ENCODE peak calls at places on chromosomes 11 and 22, in nine cellular contexts. B is psoas muscle; I is CD8-positive, alpha-beta memory T cell; V is skeletal muscle cell; H is spleen; X is fibroblast of mammary gland; M is pancreas; K is transverse colon; Q is AG09309. O is an unnamed sample.

GRCh38 chr11:80155412-80156017 is 714.7 kb upstream of the TENM4 start:
- DNase-seq in V (no peak), K (no peak), I (no peak), B (no peak), Q (no peak), H (no peak), X (peak; percentile 37), M (no peak), O (no peak)

GRCh38 chr11:66335531-66336233 is 552 bp downstream of the RIN1 start:
- DNase-seq in X (peak; percentile 69), I (no peak), B (peak; percentile 47), M (no peak), V (no peak), Q (no peak), K (no peak), H (peak; percentile 80), O (no peak)

GRCh38 chr11:443542-444199 is 1.9 kb upstream of the ANO9 start:
- DNase-seq in Q (no peak), V (no peak), X (peak; percentile 65), I (no peak), B (no peak), H (no peak), M (no peak), K (no peak), O (peak; percentile 53)

GRCh38 chr11:15651782-15652181 is 537.1 kb downstream of the INSC start:
- DNase-seq in X (no peak), H (no peak), M (no peak), V (no peak), Q (no peak), I (no peak), K (no peak), B (no peak), O (no peak)

GRCh38 chr11:69374110-69374981 is 80.4 kb downstream of the MYEOV start:
- DNase-seq in H (peak; percentile 68), B (no peak), V (no peak), Q (no peak), X (no peak), K (peak; percentile 73), M (peak; percentile 8), I (no peak), O (peak; percentile 74)

GRCh38 chr11:67646535-67647336 is 3.8 kb downstream of the ACY3 start:
- DNase-seq in I (peak; percentile 25), V (no peak), Q (no peak), H (peak; percentile 93), B (no peak), X (no peak), K (peak; percentile 79), M (no peak), O (peak; percentile 66)

GRCh38 chr11:1574256-1575242 is 2.5 kb upstream of the DUSP8 start:
- DNase-seq in Q (no peak), K (peak; percentile 77), B (no peak), X (peak; percentile 17), V (no peak), I (peak; percentile 64), H (peak; percentile 91), M (no peak), O (peak; percentile 82)

GRCh38 chr11:44775366-44776356 is 48.9 kb downstream of the TSPAN18 start:
- DNase-seq in Q (no peak), X (peak; percentile 47), M (peak; percentile 38), B (peak; percentile 48), V (no peak), K (peak; percentile 66), I (peak; percentile 40), H (peak; percentile 75), O (peak; percentile 64)

GRCh38 chr22:29145321-29146072 is 60.2 kb upstream of the EMID1 start:
- DNase-seq in Q (no peak), K (no peak), X (no peak), H (peak; percentile 79), I (no peak), M (no peak), B (peak; percentile 73), V (no peak), O (no peak)

GRCh38 chr11:35305670-35306382 is 113.5 kb downstream of the SLC1A2 start:
- DNase-seq in X (peak; percentile 48), H (no peak), Q (no peak), K (peak; percentile 37), I (peak; percentile 60), V (no peak), M (no peak), B (no peak), O (peak; percentile 45)

GRCh38 chr11:708511-708910 is 2.5 kb downstream of the EPS8L2 start:
- DNase-seq in H (no peak), V (no peak), B (no peak), I (no peak), X (no peak), K (no peak), M (no peak), Q (no peak), O (no peak)

DNA sequence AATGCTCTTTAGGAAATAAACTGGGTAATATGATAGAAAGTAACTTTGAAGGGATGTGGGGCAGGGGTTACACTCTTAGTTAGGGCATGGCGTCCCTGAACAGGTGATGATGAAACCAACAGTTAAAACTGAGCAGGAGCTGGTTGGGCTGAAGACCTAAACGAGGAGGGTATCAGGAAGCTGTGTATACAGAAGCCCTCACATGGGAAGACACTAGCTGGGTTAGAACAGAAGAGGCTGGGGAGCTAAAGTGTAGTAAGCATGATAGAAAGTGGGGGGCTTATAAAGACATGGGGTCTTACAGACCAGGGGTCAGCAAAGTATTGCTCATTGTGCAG is 5.2 kb upstream of the CRTAM start:
- DNase-seq in X (no peak), H (no peak), I (no peak), B (no peak), K (no peak), V (no peak), M (no peak), Q (no peak), O (no peak)
- H3K4me3 ChIP-seq in X (no peak overlapping the region), H (no peak overlapping the region), I (no peak overlapping the region), B (no peak overlapping the region), K (no peak overlapping the region), V (no peak overlapping the region), M (no peak overlapping the region), Q (no peak overlapping the region), O (no peak overlapping the region)

GRCh38 chr11:33388793-33389525 is 131.8 kb downstream of the HIPK3 start:
- DNase-seq in M (no peak), V (no peak), K (no peak), I (no peak), H (no peak), B (no peak), X (no peak), Q (no peak), O (no peak)

GRCh38 chr11:33394431-33395109 is 137.4 kb downstream of the HIPK3 start:
- DNase-seq in K (no peak), X (no peak), Q (no peak), H (no peak), M (no peak), B (no peak), V (no peak), I (no peak), O (no peak)

GRCh38 chr11:33391893-33392251 is 134.7 kb downstream of the HIPK3 start:
- DNase-seq in X (no peak), H (no peak), B (no peak), Q (no peak), V (no peak), I (no peak), K (no peak), M (no peak), O (no peak)

GRCh38 chr11:33389635-33390034 is 132.5 kb downstream of the HIPK3 start:
- DNase-seq in B (no peak), K (no peak), X (no peak), M (no peak), Q (no peak), V (no peak), H (no peak), I (no peak), O (no peak)

DNA sequence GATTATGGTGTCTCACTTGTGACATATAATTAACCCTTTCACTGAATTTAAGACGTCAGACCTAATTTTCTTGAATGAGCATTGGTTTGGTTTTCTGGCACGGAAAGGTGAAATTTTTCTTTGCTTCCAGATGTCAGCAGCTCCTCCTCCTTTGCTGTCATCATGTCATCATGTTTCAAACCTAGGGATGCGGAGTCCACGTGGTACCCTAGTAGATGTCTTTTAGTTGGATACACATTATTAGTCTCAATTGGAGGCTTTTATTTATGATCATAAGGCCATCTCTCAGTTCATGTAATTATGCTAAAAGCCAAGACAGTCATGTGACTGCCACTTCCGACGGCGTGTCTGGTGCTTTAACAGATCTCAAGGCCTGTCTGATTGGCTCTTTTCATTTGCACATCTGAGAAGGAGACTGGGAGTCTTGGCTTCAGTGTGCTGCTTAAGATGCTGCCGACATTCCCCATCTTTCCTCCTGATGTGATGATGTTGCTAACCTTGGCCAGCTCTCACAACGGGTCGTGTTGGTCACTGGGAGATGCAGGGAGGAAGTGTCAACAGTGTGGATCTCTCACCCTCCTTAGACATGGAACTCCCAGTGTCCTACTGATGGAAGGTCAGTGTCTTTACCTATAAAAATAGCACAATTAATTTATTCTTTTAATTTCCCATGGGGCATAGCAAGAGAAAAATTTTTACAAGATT is 134.2 kb downstream of the HIPK3 start:
- DNase-seq in V (no peak), Q (no peak), X (no peak), K (no peak), M (no peak), B (no peak), H (no peak), I (no peak), O (no peak)
- H3K4me3 ChIP-seq in V (no peak overlapping the region), Q (no peak overlapping the region), X (no peak overlapping the region), K (no peak overlapping the region), M (no peak overlapping the region), B (no peak overlapping the region), H (no peak overlapping the region), I (no peak overlapping the region), O (no peak overlapping the region)

GRCh38 chr22:41280065-41280464 is 5.9 kb downstream of the RANGAP1 start:
- DNase-seq in K (no peak), I (no peak), V (no peak), B (no peak), Q (no peak), X (no peak), M (no peak), H (no peak), O (no peak)
- H3K4me3 ChIP-seq in K (no peak overlapping the region), I (no peak overlapping the region), V (no peak overlapping the region), B (no peak overlapping the region), Q (no peak overlapping the region), X (no peak overlapping the region), M (no peak overlapping the region), H (no peak overlapping the region), O (no peak overlapping the region)

GRCh38 chr22:27174970-27175369 is 517.6 kb downstream of the MIAT start:
- DNase-seq in Q (no peak), K (no peak), H (no peak), X (no peak), B (no peak), V (no peak), M (no peak), I (no peak), O (no peak)
- H3K4me3 ChIP-seq in Q (no peak overlapping the region), K (no peak overlapping the region), H (no peak overlapping the region), X (no peak overlapping the region), B (no peak overlapping the region), V (no peak overlapping the region), M (no peak overlapping the region), I (no peak overlapping the region), O (no peak overlapping the region)

DNA sequence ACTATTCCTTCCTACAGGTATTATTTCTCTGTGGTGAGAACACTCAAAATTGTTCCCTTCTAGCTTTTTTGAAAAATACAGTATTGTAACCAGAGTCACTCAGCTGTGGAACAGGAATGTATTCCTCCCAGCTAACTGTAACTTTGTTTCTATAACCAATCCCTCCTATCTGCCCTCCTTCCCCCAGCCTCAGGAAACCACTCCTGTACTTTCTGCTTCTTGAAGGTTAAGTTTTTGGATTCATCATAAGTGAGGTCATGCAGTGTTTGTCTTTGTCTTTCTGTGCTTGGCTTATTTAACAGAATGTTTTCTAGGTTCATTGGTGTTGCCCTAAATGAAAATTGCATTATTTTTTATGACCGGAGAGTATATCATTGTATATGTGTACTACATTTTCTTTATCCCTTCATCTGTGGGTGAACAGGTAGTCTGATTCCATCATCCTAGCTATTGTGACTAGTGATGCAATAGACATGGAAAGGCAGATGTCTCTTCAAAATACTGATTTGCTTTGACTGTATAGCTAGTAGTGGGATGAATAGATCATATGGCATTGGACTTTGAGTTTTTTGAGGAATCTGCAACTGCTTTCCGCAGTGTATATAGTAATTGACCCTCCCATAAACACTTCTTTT is 112.9 kb upstream of the GRK3 start:
- DNase-seq in V (no peak), M (no peak), H (no peak), I (no peak), B (no peak), K (no peak), Q (no peak), X (no peak), O (no peak)
- H3K4me3 ChIP-seq in V (no peak overlapping the region), M (no peak overlapping the region), H (no peak overlapping the region), I (no peak overlapping the region), B (no peak overlapping the region), K (no peak overlapping the region), Q (no peak overlapping the region), X (no peak overlapping the region), O (no peak overlapping the region)

O was measured in colonic mucosa.